ENCODE peak calls at places on chromosomes 11 and 22, in eight cellular contexts. One of them, this sample, is unnamed.

GRCh38 chr22:28207281-28208030 is 288.4 kb upstream of the PITPNB start:
- DNase-seq in endothelial cell of umbilical vein: peak
- DNase-seq in sigmoid colon: no peak
- DNase-seq in spleen: no peak
- DNase-seq in breast epithelium: no peak
- DNase-seq in Peyer's patch: no peak
- DNase-seq in lower leg skin: no peak
- DNase-seq in suprapubic skin: no peak
- DNase-seq in this sample: no peak

GRCh38 chr11:2988996-2989395 is 3.1 kb downstream of the NAP1L4 start:
- DNase-seq in endothelial cell of umbilical vein: peak
- DNase-seq in sigmoid colon: no peak
- DNase-seq in spleen: no peak
- DNase-seq in breast epithelium: no peak
- DNase-seq in Peyer's patch: no peak
- DNase-seq in lower leg skin: no peak
- DNase-seq in suprapubic skin: no peak
- DNase-seq in this sample: no peak

GRCh38 chr11:13010737-13011342 is 1.7 kb downstream of the RASSF10 start:
- DNase-seq in endothelial cell of umbilical vein: peak
- DNase-seq in sigmoid colon: no peak
- DNase-seq in spleen: no peak
- DNase-seq in breast epithelium: peak
- DNase-seq in Peyer's patch: no peak
- DNase-seq in lower leg skin: no peak
- DNase-seq in suprapubic skin: no peak
- DNase-seq in this sample: no peak

GRCh38 chr11:36292311-36292722 is 3.1 kb upstream of the COMMD9 start:
- DNase-seq in endothelial cell of umbilical vein: peak
- DNase-seq in sigmoid colon: no peak
- DNase-seq in spleen: no peak
- DNase-seq in breast epithelium: no peak
- DNase-seq in Peyer's patch: no peak
- DNase-seq in lower leg skin: no peak
- DNase-seq in suprapubic skin: no peak
- DNase-seq in this sample: peak

GRCh38 chr11:116787436-116787785 is 412 bp downstream of the ZPR1 start:
- DNase-seq in endothelial cell of umbilical vein: no peak
- DNase-seq in sigmoid colon: no peak
- DNase-seq in spleen: no peak
- DNase-seq in breast epithelium: no peak
- DNase-seq in Peyer's patch: no peak
- DNase-seq in lower leg skin: no peak
- DNase-seq in suprapubic skin: no peak
- DNase-seq in this sample: no peak

GRCh38 chr22:44037519-44038370 is 13.6 kb downstream of the PARVB start:
- DNase-seq in endothelial cell of umbilical vein: peak
- DNase-seq in sigmoid colon: peak
- DNase-seq in spleen: no peak
- DNase-seq in breast epithelium: no peak
- DNase-seq in Peyer's patch: no peak
- DNase-seq in lower leg skin: peak
- DNase-seq in suprapubic skin: no peak
- DNase-seq in this sample: peak

GRCh38 chr11:82533628-82534353 is 199.9 kb downstream of the FAM181B start:
- DNase-seq in endothelial cell of umbilical vein: no peak
- DNase-seq in sigmoid colon: no peak
- DNase-seq in spleen: no peak
- DNase-seq in breast epithelium: no peak
- DNase-seq in Peyer's patch: no peak
- DNase-seq in lower leg skin: no peak
- DNase-seq in suprapubic skin: no peak
- DNase-seq in this sample: no peak

GRCh38 chr11:107679255-107680024 is 32.4 kb downstream of the SLN start:
- DNase-seq in endothelial cell of umbilical vein: no peak
- DNase-seq in sigmoid colon: no peak
- DNase-seq in spleen: no peak
- DNase-seq in breast epithelium: no peak
- DNase-seq in Peyer's patch: no peak
- DNase-seq in lower leg skin: no peak
- DNase-seq in suprapubic skin: no peak
- DNase-seq in this sample: no peak

GRCh38 chr22:37906364-37907008 is 389 bp downstream of the MICALL1 start:
- DNase-seq in endothelial cell of umbilical vein: no peak
- DNase-seq in sigmoid colon: peak
- DNase-seq in spleen: peak
- DNase-seq in breast epithelium: no peak
- DNase-seq in Peyer's patch: peak
- DNase-seq in lower leg skin: no peak
- DNase-seq in suprapubic skin: no peak
- DNase-seq in this sample: peak

GRCh38 chr22:40210814-40211213 is 33.1 kb downstream of the TNRC6B start:
- DNase-seq in endothelial cell of umbilical vein: no peak
- DNase-seq in sigmoid colon: no peak
- DNase-seq in spleen: no peak
- DNase-seq in breast epithelium: no peak
- DNase-seq in Peyer's patch: no peak
- DNase-seq in lower leg skin: no peak
- DNase-seq in suprapubic skin: no peak
- DNase-seq in this sample: no peak

GRCh38 chr11:36478700-36479329 is 31.3 kb downstream of the TRAF6 start:
- DNase-seq in endothelial cell of umbilical vein: peak
- DNase-seq in sigmoid colon: no peak
- DNase-seq in spleen: no peak
- DNase-seq in breast epithelium: no peak
- DNase-seq in Peyer's patch: peak
- DNase-seq in lower leg skin: no peak
- DNase-seq in suprapubic skin: no peak
- DNase-seq in this sample: no peak

GRCh38 chr11:60307507-60308195 is 19.4 kb upstream of the MS4A6E start:
- DNase-seq in endothelial cell of umbilical vein: no peak
- DNase-seq in sigmoid colon: no peak
- DNase-seq in spleen: no peak
- DNase-seq in breast epithelium: no peak
- DNase-seq in Peyer's patch: no peak
- DNase-seq in lower leg skin: no peak
- DNase-seq in suprapubic skin: no peak
- DNase-seq in this sample: no peak

GRCh38 chr22:23894710-23895598 is 771 bp downstream of the MIF start:
- DNase-seq in endothelial cell of umbilical vein: peak
- DNase-seq in sigmoid colon: peak
- DNase-seq in spleen: peak
- DNase-seq in breast epithelium: peak
- DNase-seq in Peyer's patch: peak
- DNase-seq in lower leg skin: peak
- DNase-seq in suprapubic skin: peak
- DNase-seq in this sample: no peak

GRCh38 chr11:59822989-59823566 is 12.5 kb upstream of the MRPL16 start:
- DNase-seq in endothelial cell of umbilical vein: peak
- DNase-seq in sigmoid colon: no peak
- DNase-seq in spleen: no peak
- DNase-seq in breast epithelium: no peak
- DNase-seq in Peyer's patch: peak
- DNase-seq in lower leg skin: peak
- DNase-seq in suprapubic skin: no peak
- DNase-seq in this sample: peak

GRCh38 chr11:2774173-2775082 is 74.6 kb upstream of the KCNQ1OT1 start:
- DNase-seq in endothelial cell of umbilical vein: no peak
- DNase-seq in sigmoid colon: no peak
- DNase-seq in spleen: peak
- DNase-seq in breast epithelium: peak
- DNase-seq in Peyer's patch: peak
- DNase-seq in lower leg skin: peak
- DNase-seq in suprapubic skin: peak
- DNase-seq in this sample: no peak

GRCh38 chr11:48034926-48035876 is 54.8 kb downstream of the PTPRJ start:
- DNase-seq in endothelial cell of umbilical vein: no peak
- DNase-seq in sigmoid colon: peak
- DNase-seq in spleen: peak
- DNase-seq in breast epithelium: peak
- DNase-seq in Peyer's patch: no peak
- DNase-seq in lower leg skin: peak
- DNase-seq in suprapubic skin: peak
- DNase-seq in this sample: no peak

GRCh38 chr11:134277176-134278001 is 1.2 kb downstream of the GLB1L3 start:
- DNase-seq in endothelial cell of umbilical vein: no peak
- DNase-seq in sigmoid colon: no peak
- DNase-seq in spleen: no peak
- DNase-seq in breast epithelium: peak
- DNase-seq in Peyer's patch: peak
- DNase-seq in lower leg skin: peak
- DNase-seq in suprapubic skin: no peak
- DNase-seq in this sample: no peak

GRCh38 chr11:133927690-133928627 is 28.8 kb downstream of the IGSF9B start:
- DNase-seq in endothelial cell of umbilical vein: peak
- DNase-seq in sigmoid colon: peak
- DNase-seq in spleen: peak
- DNase-seq in breast epithelium: peak
- DNase-seq in Peyer's patch: peak
- DNase-seq in lower leg skin: peak
- DNase-seq in suprapubic skin: no peak
- DNase-seq in this sample: peak

GRCh38 chr11:75766449-75767227 is 1.9 kb upstream of the DGAT2 start:
- DNase-seq in endothelial cell of umbilical vein: no peak
- DNase-seq in sigmoid colon: peak
- DNase-seq in spleen: no peak
- DNase-seq in breast epithelium: no peak
- DNase-seq in Peyer's patch: no peak
- DNase-seq in lower leg skin: no peak
- DNase-seq in suprapubic skin: no peak
- DNase-seq in this sample: no peak

GRCh38 chr11:8800498-8801110 is 110.4 kb upstream of the AKIP1 start:
- DNase-seq in endothelial cell of umbilical vein: no peak
- DNase-seq in sigmoid colon: no peak
- DNase-seq in spleen: no peak
- DNase-seq in breast epithelium: no peak
- DNase-seq in Peyer's patch: no peak
- DNase-seq in lower leg skin: no peak
- DNase-seq in suprapubic skin: peak
- DNase-seq in this sample: no peak

GRCh38 chr22:17884084-17884483 is 109.8 kb upstream of the BID start:
- DNase-seq in endothelial cell of umbilical vein: no peak
- DNase-seq in sigmoid colon: no peak
- DNase-seq in spleen: no peak
- DNase-seq in breast epithelium: peak
- DNase-seq in Peyer's patch: no peak
- DNase-seq in lower leg skin: no peak
- DNase-seq in suprapubic skin: no peak
- DNase-seq in this sample: no peak

DNA sequence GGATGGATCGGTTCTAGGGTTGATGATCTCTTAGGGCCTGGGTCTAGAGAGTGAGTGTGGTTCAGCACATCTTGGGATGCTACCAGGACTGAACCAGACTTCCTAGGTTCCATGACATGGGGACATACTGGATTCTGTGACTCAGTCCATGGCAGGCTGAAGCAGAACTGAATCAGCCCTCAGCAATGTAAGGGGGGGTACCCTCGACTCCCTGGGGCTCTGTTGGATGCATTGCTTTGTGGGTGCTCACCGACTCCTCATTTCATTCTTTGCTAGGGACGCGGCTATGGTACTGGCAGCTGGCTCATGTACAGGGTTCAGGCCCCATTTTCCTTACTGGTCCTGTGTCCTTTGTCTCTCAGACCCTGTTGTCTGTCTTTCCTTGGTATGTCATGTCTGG is 733 bp upstream of the GRAMD1B start:
- DNase-seq in endothelial cell of umbilical vein: no peak
- DNase-seq in sigmoid colon: no peak
- DNase-seq in spleen: no peak
- DNase-seq in breast epithelium: no peak
- DNase-seq in Peyer's patch: no peak
- DNase-seq in lower leg skin: no peak
- DNase-seq in suprapubic skin: peak
- DNase-seq in this sample: peak
- TF ChIP-seq POLR2A in endothelial cell of umbilical vein: no peak
- TF ChIP-seq POLR2A in sigmoid colon: no peak
- TF ChIP-seq POLR2A in spleen: no peak
- TF ChIP-seq POLR2A in breast epithelium: no peak
- TF ChIP-seq POLR2A in Peyer's patch: no peak
- TF ChIP-seq POLR2A in lower leg skin: no peak
- TF ChIP-seq POLR2A in suprapubic skin: no peak
- TF ChIP-seq POLR2A in this sample: no peak

DNA sequence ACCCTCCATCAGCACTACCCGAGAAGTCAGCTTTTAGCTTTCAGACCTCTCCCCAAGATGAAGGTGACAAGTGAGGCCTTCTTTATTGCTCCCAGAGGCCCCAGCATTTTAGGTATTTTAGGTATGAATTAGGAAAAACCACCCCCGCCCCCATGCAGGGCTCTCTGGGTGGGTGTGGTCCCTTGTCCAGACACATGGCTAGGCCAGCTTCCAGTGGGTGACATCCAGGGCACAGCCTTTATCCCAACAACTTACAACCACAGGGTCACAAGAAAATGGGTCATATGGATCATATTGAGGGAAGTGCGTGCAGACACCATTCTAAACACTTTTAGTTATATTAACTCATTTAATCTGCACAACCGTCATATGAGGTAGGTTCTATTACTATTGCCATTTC is 42.1 kb downstream of the RIBC2 start:
- DNase-seq in endothelial cell of umbilical vein: no peak
- DNase-seq in sigmoid colon: no peak
- DNase-seq in spleen: no peak
- DNase-seq in breast epithelium: no peak
- DNase-seq in Peyer's patch: no peak
- DNase-seq in lower leg skin: no peak
- DNase-seq in suprapubic skin: no peak
- DNase-seq in this sample: no peak
- TF ChIP-seq POLR2A in endothelial cell of umbilical vein: no peak
- TF ChIP-seq POLR2A in sigmoid colon: no peak
- TF ChIP-seq POLR2A in spleen: no peak
- TF ChIP-seq POLR2A in breast epithelium: no peak
- TF ChIP-seq POLR2A in Peyer's patch: no peak
- TF ChIP-seq POLR2A in lower leg skin: no peak
- TF ChIP-seq POLR2A in suprapubic skin: no peak
- TF ChIP-seq POLR2A in this sample: no peak

DNA sequence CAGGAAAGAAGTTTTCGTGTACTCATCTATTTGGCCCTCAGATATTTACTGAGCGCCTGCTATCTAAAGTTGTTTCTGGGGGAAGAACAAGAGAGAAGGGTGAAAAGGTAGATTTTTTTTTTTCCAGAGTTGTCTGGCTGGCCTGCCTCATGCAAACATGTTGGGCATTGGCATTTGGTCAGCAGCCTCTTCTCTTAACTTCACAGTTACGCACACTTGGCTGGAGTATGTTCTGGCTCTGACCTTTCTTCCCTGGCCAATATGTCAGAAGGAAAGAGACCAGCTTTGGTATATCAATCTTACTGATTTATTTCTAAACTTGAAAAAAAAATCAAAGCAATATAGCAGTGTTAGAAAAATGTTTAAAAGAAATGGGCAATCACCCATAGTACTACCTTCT is 54.2 kb upstream of the GRAMD1B start:
- DNase-seq in endothelial cell of umbilical vein: no peak
- DNase-seq in sigmoid colon: no peak
- DNase-seq in spleen: no peak
- DNase-seq in breast epithelium: no peak
- DNase-seq in Peyer's patch: no peak
- DNase-seq in lower leg skin: no peak
- DNase-seq in suprapubic skin: no peak
- DNase-seq in this sample: no peak
- TF ChIP-seq POLR2A in endothelial cell of umbilical vein: no peak
- TF ChIP-seq POLR2A in sigmoid colon: no peak
- TF ChIP-seq POLR2A in spleen: no peak
- TF ChIP-seq POLR2A in breast epithelium: no peak
- TF ChIP-seq POLR2A in Peyer's patch: no peak
- TF ChIP-seq POLR2A in lower leg skin: no peak
- TF ChIP-seq POLR2A in suprapubic skin: no peak
- TF ChIP-seq POLR2A in this sample: no peak

GRCh38 chr11:62622476-62622875 is 690 bp upstream of the B3GAT3 start:
- DNase-seq in endothelial cell of umbilical vein: no peak
- DNase-seq in sigmoid colon: no peak
- DNase-seq in spleen: no peak
- DNase-seq in breast epithelium: no peak
- DNase-seq in Peyer's patch: no peak
- DNase-seq in lower leg skin: no peak
- DNase-seq in suprapubic skin: no peak
- DNase-seq in this sample: no peak
- TF ChIP-seq POLR2A in endothelial cell of umbilical vein: no peak
- TF ChIP-seq POLR2A in sigmoid colon: no peak
- TF ChIP-seq POLR2A in spleen: no peak
- TF ChIP-seq POLR2A in breast epithelium: no peak
- TF ChIP-seq POLR2A in Peyer's patch: no peak
- TF ChIP-seq POLR2A in lower leg skin: no peak
- TF ChIP-seq POLR2A in suprapubic skin: no peak
- TF ChIP-seq POLR2A in this sample: no peak

This sample was measured in H54.